ENCODE peak calls at places on chromosomes 5 and 9, in four cellular contexts. I is AG08395, Y is islet precursor cell, A is lower leg skin. B is an unnamed sample.
A peak's percentile ranks its signal among the peaks of the same experiment; 100 is the strongest.

GRCh38 chr5:151706906-151707305 is 20.2 kb upstream of the SPARC start:
- DNase-seq in I (peak; percentile 5), Y (no peak), A (no peak), B (peak; percentile 35)

GRCh38 chr9:100394032-100394695 is 32.8 kb upstream of the MSANTD3 start:
- DNase-seq in I (no peak), Y (no peak), A (no peak), B (no peak)

GRCh38 chr9:96050048-96050875 is 174.8 kb downstream of the ERCC6L2 start:
- DNase-seq in I (no peak), Y (no peak), A (no peak), B (no peak)

GRCh38 chr9:133813749-133814585 is 75.8 kb upstream of the SARDH start:
- DNase-seq in I (no peak), Y (peak; percentile 82), A (no peak), B (peak; percentile 14)

GRCh38 chr9:79465171-79465570 is 106.6 kb upstream of the TLE4 start:
- DNase-seq in I (no peak), Y (no peak), A (no peak), B (no peak)

GRCh38 chr5:98402130-98402529 is 371.3 kb upstream of the RGMB start:
- DNase-seq in I (no peak), Y (no peak), A (no peak), B (no peak)

GRCh38 chr5:157983906-157984551 is 125.1 kb upstream of the CLINT1 start:
- DNase-seq in I (no peak), Y (no peak), A (peak; percentile 58), B (no peak)

GRCh38 chr5:138602371-138603000 is 27.3 kb upstream of the HSPA9 start:
- DNase-seq in I (no peak), Y (no peak), A (peak; percentile 63), B (no peak)

GRCh38 chr5:176609724-176610429 is at the start of gene GPRIN1:
- DNase-seq in I (peak; percentile 96), Y (peak; percentile 88), A (no peak), B (peak; percentile 82)

GRCh38 chr5:176619569-176620332 is 9.8 kb upstream of the GPRIN1 start:
- DNase-seq in I (no peak), Y (no peak), A (no peak), B (no peak)

B was measured in foreskin fibroblast.